ENCODE peak calls at places on chromosomes 16 and 17, in nine cellular contexts. T, D, J, U, P, M, L, V and E are unnamed samples.

GRCh38 chr16:75702247-75702646 is 986 bp upstream of the DUXB start:
- DNase-seq in T (no peak), D (no peak), J (no peak), U (no peak), P (no peak), M (no peak), L (no peak), V (no peak), E (no peak)

GRCh38 chr16:83336630-83337029 is 471.1 kb upstream of the HSBP1 start:
- DNase-seq in T (no peak), D (no peak), J (no peak), U (no peak), P (no peak), M (no peak), L (no peak), V (no peak), E (peak; percentile 62)

GRCh38 chr17:19702231-19702641 is 14.1 kb downstream of the SLC47A2 start:
- DNase-seq in T (no peak), D (no peak), J (no peak), U (no peak), P (no peak), M (no peak), L (no peak), V (no peak), E (no peak)

GRCh38 chr17:18950944-18951905 is 740 bp upstream of the SLC5A10 start:
- DNase-seq in T (no peak), D (no peak), J (no peak), U (no peak), P (no peak), M (no peak), L (no peak), V (peak; percentile 41), E (no peak)

GRCh38 chr17:78759203-78759968 is 22.7 kb downstream of the CYTH1 start:
- DNase-seq in T (no peak), D (peak; percentile 91), J (no peak), U (no peak), P (peak; percentile 76), M (no peak), L (peak; percentile 51), V (peak; percentile 85), E (peak; percentile 95)

GRCh38 chr16:19163215-19163614 is 4.8 kb upstream of the SYT17 start:
- DNase-seq in T (no peak), D (no peak), J (no peak), U (no peak), P (no peak), M (no peak), L (no peak), V (no peak), E (no peak)

GRCh38 chr17:19876524-19877161 is 8.9 kb upstream of the ULK2 start:
- DNase-seq in T (no peak), D (peak; percentile 80), J (peak; percentile 70), U (no peak), P (no peak), M (no peak), L (peak; percentile 74), V (no peak), E (no peak)

GRCh38 chr17:15185625-15185991 is 79.5 kb downstream of the PMP22 start:
- DNase-seq in T (no peak), D (no peak), J (no peak), U (no peak), P (no peak), M (no peak), L (peak; percentile 51), V (no peak), E (peak; percentile 51)

GRCh38 chr16:89949121-89949742 is 677 bp downstream of the DEF8 start:
- DNase-seq in T (no peak), D (no peak), J (no peak), U (no peak), P (no peak), M (no peak), L (no peak), V (no peak), E (no peak)

GRCh38 chr16:495127-495748 is 32.3 kb upstream of the CAPN15 start:
- DNase-seq in T (no peak), D (no peak), J (no peak), U (peak; percentile 73), P (no peak), M (peak; percentile 42), L (no peak), V (no peak), E (peak; percentile 59)

GRCh38 chr17:8965394-8966168 is at the start of gene PIK3R5:
- DNase-seq in T (no peak), D (peak; percentile 79), J (no peak), U (no peak), P (no peak), M (peak; percentile 82), L (peak; percentile 45), V (peak; percentile 65), E (peak; percentile 19)

GRCh38 chr17:78896834-78897638 is 6.0 kb downstream of the CEP295NL start:
- DNase-seq in T (no peak), D (no peak), J (no peak), U (no peak), P (no peak), M (no peak), L (no peak), V (no peak), E (no peak)

GRCh38 chr16:73176577-73177013 is 128.7 kb upstream of the ZFHX3 start:
- DNase-seq in T (peak; percentile 48), D (no peak), J (peak; percentile 75), U (peak; percentile 48), P (no peak), M (peak; percentile 27), L (no peak), V (no peak), E (peak; percentile 25)
- TF ChIP-seq CTCF in T (peak; percentile 56), D (no peak), J (peak; percentile 22), U (peak; percentile 55), P (no peak), M (peak; percentile 56), L (peak; percentile 11), V (no peak), E (peak; percentile 55)

DNA sequence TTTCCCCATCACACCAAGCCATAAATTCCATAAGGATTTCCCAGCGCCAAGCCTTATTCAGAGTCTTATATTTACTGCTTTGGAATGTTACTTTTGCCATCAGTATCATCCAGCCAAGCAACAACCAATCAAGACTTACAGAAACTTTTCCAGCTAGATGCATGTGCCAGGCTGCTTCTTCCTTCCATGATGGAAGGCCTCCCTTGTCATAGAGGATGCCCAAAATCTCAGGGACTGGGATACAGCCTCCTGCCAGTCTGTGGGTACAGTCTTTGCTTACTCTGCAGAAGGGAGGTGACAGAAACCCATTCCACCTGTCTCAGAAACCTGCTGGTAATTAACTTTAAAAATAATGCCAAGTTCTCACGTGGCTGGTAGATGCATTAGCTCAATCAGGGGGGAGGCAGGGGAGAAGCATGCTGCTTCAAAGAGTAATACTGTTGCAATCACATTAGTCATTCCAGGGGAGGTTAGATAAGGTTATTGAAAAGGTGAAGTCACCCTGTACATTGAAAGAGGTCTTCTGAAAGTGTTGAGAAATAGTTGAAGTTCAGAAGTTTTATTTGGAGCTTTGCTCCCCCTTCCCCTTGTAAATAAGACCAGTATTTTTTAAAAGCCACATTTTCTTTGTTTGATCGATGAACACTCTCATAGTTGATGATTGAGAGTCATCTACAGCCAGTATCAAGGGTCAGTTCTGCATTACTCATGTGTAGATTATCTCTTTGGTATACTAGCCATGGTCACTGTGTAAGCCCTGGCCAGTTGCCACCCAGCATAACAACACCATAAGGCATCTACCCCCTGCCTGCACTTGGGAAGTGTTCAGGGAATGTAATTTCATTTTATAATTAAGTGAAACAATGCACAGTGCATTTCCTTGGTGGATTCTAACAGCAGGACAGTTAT is 22.2 kb downstream of the HLF start:
- DNase-seq in T (peak; percentile 54), D (no peak), J (no peak), U (peak; percentile 74), P (no peak), M (no peak), L (no peak), V (peak; percentile 78), E (no peak)
- H3K4me1 ChIP-seq in T (peaks cover 10% of the 10 kb centered on the region), D (peaks cover 6% of the 10 kb centered on the region), J (peaks cover 23% of the 10 kb centered on the region), U (peaks cover 47% of the 10 kb centered on the region), P (peaks cover 38% of the 10 kb centered on the region), M (no peaks in the 10 kb centered on the region), L (peaks cover 47% of the 10 kb centered on the region), V (peaks cover 79% of the 10 kb centered on the region), E (no peaks in the 10 kb centered on the region)

GRCh38 chr16:77236063-77236511 is 36.9 kb downstream of the SYCE1L start:
- DNase-seq in T (no peak), D (peak; percentile 83), J (peak; percentile 87), U (peak; percentile 60), P (peak; percentile 83), M (peak; percentile 94), L (peak; percentile 76), V (peak; percentile 90), E (peak; percentile 87)
- H3K4me3 ChIP-seq in T (no peak overlapping the region), D (peak overlapping the region; percentile 33), J (peak overlapping the region; percentile 27), U (no peak overlapping the region), P (no peak overlapping the region), M (no peak overlapping the region), L (no peak overlapping the region), V (no peak overlapping the region), E (no peak overlapping the region)

GRCh38 chr16:74650966-74651567 is 15.6 kb downstream of the RFWD3 start:
- DNase-seq in T (peak; percentile 2), D (no peak), J (no peak), U (peak; percentile 29), P (no peak), M (peak; percentile 9), L (no peak), V (no peak), E (peak; percentile 31)
- TF ChIP-seq CTCF in T (peak; percentile 54), D (peak; percentile 62), J (peak; percentile 21), U (peak; percentile 80), P (no peak), M (peak; percentile 65), L (no peak), V (no peak), E (peak; percentile 62)

GRCh38 chr17:64061157-64061898 is 40.9 kb upstream of the ICAM2 start:
- DNase-seq in T (no peak), D (no peak), J (no peak), U (no peak), P (no peak), M (no peak), L (no peak), V (no peak), E (no peak)

GRCh38 chr17:64058547-64059115 is 38.2 kb upstream of the ICAM2 start:
- DNase-seq in T (no peak), D (no peak), J (no peak), U (no peak), P (no peak), M (no peak), L (no peak), V (no peak), E (peak; percentile 61)

GRCh38 chr17:64057701-64058263 is 37.3 kb upstream of the ICAM2 start:
- DNase-seq in T (no peak), D (no peak), J (no peak), U (no peak), P (no peak), M (no peak), L (no peak), V (no peak), E (no peak)

GRCh38 chr17:64060331-64060730 is 39.9 kb upstream of the ICAM2 start:
- DNase-seq in T (no peak), D (no peak), J (no peak), U (no peak), P (no peak), M (no peak), L (no peak), V (no peak), E (no peak)

DNA sequence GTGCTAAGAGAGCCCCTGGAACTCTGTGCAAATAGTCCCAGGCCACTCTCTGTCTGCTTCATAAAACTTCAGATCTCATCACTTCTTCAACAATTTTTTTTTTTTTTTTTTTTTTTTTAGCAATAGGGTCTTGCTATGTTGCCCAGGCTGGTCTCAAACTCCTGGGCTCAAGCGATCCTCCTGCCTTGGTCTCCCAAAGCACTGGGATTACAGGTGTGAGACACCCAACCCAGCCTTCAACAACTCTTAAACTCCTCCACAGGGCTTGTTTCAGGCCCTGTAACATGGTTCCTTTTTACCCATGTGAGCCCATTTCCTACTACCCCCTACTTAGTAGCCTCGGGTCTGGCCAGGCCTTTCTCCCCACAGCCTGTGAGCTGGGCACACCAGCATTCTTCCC is 39.3 kb upstream of the ICAM2 start:
- DNase-seq in T (no peak), D (no peak), J (no peak), U (no peak), P (no peak), M (no peak), L (no peak), V (no peak), E (no peak)
- H3K4me1 ChIP-seq in T (no peaks in the 10 kb centered on the region), D (peaks cover 18% of the 10 kb centered on the region), J (no peaks in the 10 kb centered on the region), U (peaks cover 29% of the 10 kb centered on the region), P (no peaks in the 10 kb centered on the region), M (no peaks in the 10 kb centered on the region), L (no peaks in the 10 kb centered on the region), V (no peaks in the 10 kb centered on the region), E (peaks cover 13% of the 10 kb centered on the region)